ENCODE peak calls at places on chromosomes 5 and 9, in four cellular contexts. One of them, this sample, is unnamed.

GRCh38 chr9:93132287-93132927 is 1.6 kb downstream of the NINJ1 start:
- DNase-seq in K562: no peak
- DNase-seq in H1: no peak
- DNase-seq in GM12878: no peak
- DNase-seq in this sample: no peak

GRCh38 chr5:66821626-66822429 is 225.6 kb downstream of the MAST4 start:
- DNase-seq in K562: no peak
- DNase-seq in H1: no peak
- DNase-seq in GM12878: no peak
- DNase-seq in this sample: no peak

GRCh38 chr9:97900103-97900737 is 22.1 kb downstream of the TRMO start:
- DNase-seq in K562: no peak
- DNase-seq in GM12878: no peak
- DNase-seq in H1: no peak
- DNase-seq in this sample: no peak

GRCh38 chr9:71624728-71625127 is 143.6 kb downstream of the CEMIP2 start:
- DNase-seq in GM12878: no peak
- DNase-seq in H1: no peak
- DNase-seq in K562: no peak
- DNase-seq in this sample: no peak

GRCh38 chr5:152288917-152289595 is 116.0 kb downstream of the NMUR2 start:
- DNase-seq in GM12878: no peak
- DNase-seq in H1: no peak
- DNase-seq in K562: no peak
- DNase-seq in this sample: no peak

GRCh38 chr5:82821978-82822927 is 254.9 kb downstream of the TMEM167A start:
- DNase-seq in GM12878: no peak
- DNase-seq in K562: no peak
- DNase-seq in H1: no peak
- DNase-seq in this sample: no peak

GRCh38 chr9:93096811-93097382 is 880 bp downstream of the CARD19 start:
- DNase-seq in H1: no peak
- DNase-seq in GM12878: no peak
- DNase-seq in K562: no peak
- DNase-seq in this sample: no peak

GRCh38 chr5:151200913-151201445 is 22.9 kb downstream of the CCDC69 start:
- DNase-seq in K562: no peak
- DNase-seq in GM12878: no peak
- DNase-seq in H1: no peak
- DNase-seq in this sample: no peak

GRCh38 chr5:14685757-14686156 is 21.2 kb downstream of the OTULIN start:
- DNase-seq in GM12878: peak
- DNase-seq in H1: no peak
- DNase-seq in K562: peak
- DNase-seq in this sample: peak

GRCh38 chr5:110757118-110757729 is 18.4 kb downstream of the SLC25A46 start:
- DNase-seq in GM12878: no peak
- DNase-seq in H1: no peak
- DNase-seq in K562: peak
- DNase-seq in this sample: peak

GRCh38 chr9:138052322-138052615 is 174.7 kb downstream of the CACNA1B start:
- DNase-seq in H1: peak
- DNase-seq in K562: no peak
- DNase-seq in GM12878: no peak
- DNase-seq in this sample: no peak

GRCh38 chr5:33074548-33074947 is 363.4 kb downstream of the NPR3 start:
- DNase-seq in GM12878: no peak
- DNase-seq in H1: no peak
- DNase-seq in K562: no peak
- DNase-seq in this sample: no peak

GRCh38 chr5:66546541-66546940 is 49.7 kb upstream of the MAST4 start:
- DNase-seq in GM12878: no peak
- DNase-seq in H1: no peak
- DNase-seq in K562: no peak
- DNase-seq in this sample: no peak

GRCh38 chr9:34958411-34958982 is 412 bp downstream of the PHF24 start:
- DNase-seq in K562: no peak
- DNase-seq in GM12878: no peak
- DNase-seq in H1: no peak
- DNase-seq in this sample: no peak

GRCh38 chr9:6197330-6197729 is 18.3 kb upstream of the IL33 start:
- DNase-seq in K562: peak
- DNase-seq in GM12878: no peak
- DNase-seq in H1: no peak
- DNase-seq in this sample: peak

GRCh38 chr5:74441616-74442015 is 198.9 kb downstream of the ENC1 start:
- DNase-seq in H1: no peak
- DNase-seq in GM12878: no peak
- DNase-seq in K562: no peak
- DNase-seq in this sample: no peak

GRCh38 chr5:36363101-36363500 is 61.4 kb upstream of the RANBP3L start:
- DNase-seq in GM12878: no peak
- DNase-seq in K562: no peak
- DNase-seq in H1: no peak
- DNase-seq in this sample: no peak

GRCh38 chr9:98924971-98925820 is 18.5 kb upstream of the COL15A1 start:
- DNase-seq in K562: no peak
- DNase-seq in GM12878: no peak
- DNase-seq in H1: no peak
- DNase-seq in this sample: no peak

GRCh38 chr9:91768507-91768906 is 181.5 kb downstream of the ROR2 start:
- DNase-seq in K562: no peak
- DNase-seq in H1: no peak
- DNase-seq in GM12878: no peak
- DNase-seq in this sample: no peak

GRCh38 chr5:176169393-176170063 is 68.7 kb upstream of the SIMC1 start:
- DNase-seq in H1: no peak
- DNase-seq in K562: peak
- DNase-seq in GM12878: no peak
- DNase-seq in this sample: no peak

GRCh38 chr5:71695069-71695468 is 24.0 kb upstream of the CARTPT start:
- DNase-seq in K562: no peak
- DNase-seq in GM12878: no peak
- DNase-seq in H1: no peak
- DNase-seq in this sample: no peak
- TF ChIP-seq EGR1 in K562: no peak
- TF ChIP-seq EGR1 in GM12878: no peak
- TF ChIP-seq EGR1 in H1: no peak
- TF ChIP-seq EGR1 in this sample: no peak

GRCh38 chr9:129352157-129352870 is 174.3 kb upstream of the IER5L start:
- DNase-seq in GM12878: no peak
- DNase-seq in H1: peak
- DNase-seq in K562: peak
- DNase-seq in this sample: no peak

GRCh38 chr9:129351058-129351641 is 173.1 kb upstream of the IER5L start:
- DNase-seq in K562: peak
- DNase-seq in H1: peak
- DNase-seq in GM12878: no peak
- DNase-seq in this sample: no peak

GRCh38 chr9:129353697-129354336 is 175.8 kb upstream of the IER5L start:
- DNase-seq in K562: no peak
- DNase-seq in H1: no peak
- DNase-seq in GM12878: no peak
- DNase-seq in this sample: no peak

GRCh38 chr9:129350143-129350935 is 172.3 kb upstream of the IER5L start:
- DNase-seq in H1: no peak
- DNase-seq in K562: no peak
- DNase-seq in GM12878: no peak
- DNase-seq in this sample: no peak

DNA sequence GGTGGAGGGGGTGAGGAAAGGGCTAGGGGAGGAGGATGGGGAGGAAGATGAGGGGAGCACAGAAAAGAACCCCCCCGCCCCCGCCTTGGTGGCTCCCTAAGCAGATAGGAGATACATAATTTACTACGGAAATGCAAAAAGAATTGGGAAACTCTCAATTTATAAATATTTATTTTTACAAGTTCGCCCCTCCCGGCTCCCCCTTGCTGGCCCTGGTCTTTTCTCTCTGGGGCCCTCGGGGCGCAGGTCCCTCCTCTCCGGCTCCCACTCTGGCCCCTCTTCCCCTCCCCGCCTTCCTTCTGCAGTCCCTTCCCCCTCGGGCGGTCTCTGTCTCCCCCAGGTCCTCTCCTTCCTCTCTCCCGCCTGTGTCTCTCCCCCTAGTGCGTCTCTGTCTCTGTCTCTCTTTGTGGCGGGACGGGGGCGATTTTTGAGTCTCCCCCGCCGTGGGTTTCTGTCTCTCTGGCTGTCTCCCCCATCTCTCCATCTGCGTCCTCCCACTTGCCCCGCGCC is 173.6 kb upstream of the IER5L start:
- DNase-seq in K562: no peak
- DNase-seq in H1: no peak
- DNase-seq in GM12878: no peak
- DNase-seq in this sample: no peak
- TF ChIP-seq ZNF274 in K562: no peak
- TF ChIP-seq ZNF274 in H1: no peak
- TF ChIP-seq ZNF274 in GM12878: no peak
- TF ChIP-seq ZNF274 in this sample: no peak

GRCh38 chr5:132971483-132972435 is 8.3 kb upstream of the AFF4 start:
- DNase-seq in K562: peak
- DNase-seq in H1: no peak
- DNase-seq in GM12878: no peak
- DNase-seq in this sample: no peak
- TF ChIP-seq EGR1 in K562: peak
- TF ChIP-seq EGR1 in H1: no peak
- TF ChIP-seq EGR1 in GM12878: no peak
- TF ChIP-seq EGR1 in this sample: no peak

DNA sequence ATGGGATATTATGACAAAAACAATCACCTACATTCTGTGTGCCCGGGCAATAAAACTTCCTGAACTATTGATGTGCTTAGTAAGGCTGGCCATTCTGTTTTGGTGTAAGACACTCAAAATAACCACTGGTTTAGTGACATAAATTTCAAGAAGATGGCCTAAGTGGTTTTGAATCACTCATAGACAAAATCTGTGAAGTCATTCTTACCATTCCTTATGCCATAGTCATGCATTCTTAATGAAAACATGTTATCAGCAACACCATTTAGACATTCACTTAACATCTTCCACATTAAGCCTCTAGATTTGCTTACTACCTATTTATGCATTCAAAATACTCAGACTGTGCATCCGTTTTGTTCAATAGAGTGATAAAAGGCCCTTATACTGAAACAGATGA is 848.7 kb upstream of the DMAC1 start:
- DNase-seq in GM12878: no peak
- DNase-seq in H1: no peak
- DNase-seq in K562: no peak
- DNase-seq in this sample: no peak
- TF ChIP-seq ZNF274 in GM12878: no peak
- TF ChIP-seq ZNF274 in H1: no peak
- TF ChIP-seq ZNF274 in K562: no peak
- TF ChIP-seq ZNF274 in this sample: no peak

DNA sequence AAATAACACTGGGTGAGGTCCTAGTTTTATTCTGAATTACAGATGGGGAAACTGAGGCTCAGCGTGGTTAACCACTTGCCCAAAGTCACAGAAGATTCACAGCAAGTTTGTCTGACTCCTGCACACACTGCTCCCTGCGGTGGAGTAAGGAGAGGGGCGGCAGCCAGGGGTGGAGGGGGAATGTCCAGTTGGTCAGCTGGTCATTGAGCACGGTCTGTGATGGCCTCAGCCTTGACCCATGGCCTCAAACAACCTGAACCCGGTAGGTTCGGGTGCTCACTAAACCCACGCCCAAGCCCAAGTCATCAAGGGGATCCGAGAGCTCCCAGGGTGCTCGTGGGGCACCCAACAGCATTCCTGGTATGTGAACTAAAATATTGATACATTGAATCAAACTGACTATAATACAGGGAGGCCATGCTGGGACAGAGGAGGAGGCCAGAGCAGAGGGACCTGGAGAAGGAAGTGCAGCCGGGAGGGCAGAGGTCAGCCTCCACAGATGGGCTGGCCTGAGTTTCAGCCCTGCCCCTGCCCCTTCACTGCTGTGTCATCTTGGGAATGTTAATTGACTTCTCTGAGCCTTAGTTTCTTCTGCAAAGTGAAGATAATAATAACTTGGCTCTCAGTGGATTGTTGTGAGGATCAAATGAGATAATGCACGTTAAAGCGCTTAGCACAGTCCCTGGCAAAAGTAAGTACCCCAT is 3.6 kb upstream of the IL17B start:
- DNase-seq in K562: no peak
- DNase-seq in H1: no peak
- DNase-seq in GM12878: no peak
- DNase-seq in this sample: no peak
- TF ChIP-seq EGR1 in K562: no peak
- TF ChIP-seq EGR1 in H1: no peak
- TF ChIP-seq EGR1 in GM12878: no peak
- TF ChIP-seq EGR1 in this sample: no peak

GRCh38 chr9:21970800-21971620 is 23.2 kb downstream of the CDKN2A start:
- DNase-seq in GM12878: no peak
- DNase-seq in H1: peak
- DNase-seq in K562: no peak
- DNase-seq in this sample: no peak

GRCh38 chr9:21968331-21969010 is 25.7 kb downstream of the CDKN2A start:
- DNase-seq in H1: peak
- DNase-seq in K562: no peak
- DNase-seq in GM12878: no peak
- DNase-seq in this sample: no peak

GRCh38 chr9:21967707-21968106 is 26.5 kb downstream of the CDKN2A start:
- DNase-seq in H1: no peak
- DNase-seq in K562: no peak
- DNase-seq in GM12878: no peak
- DNase-seq in this sample: no peak

GRCh38 chr9:21970001-21970799 is 24.0 kb downstream of the CDKN2A start:
- DNase-seq in GM12878: no peak
- DNase-seq in H1: peak
- DNase-seq in K562: no peak
- DNase-seq in this sample: no peak

DNA sequence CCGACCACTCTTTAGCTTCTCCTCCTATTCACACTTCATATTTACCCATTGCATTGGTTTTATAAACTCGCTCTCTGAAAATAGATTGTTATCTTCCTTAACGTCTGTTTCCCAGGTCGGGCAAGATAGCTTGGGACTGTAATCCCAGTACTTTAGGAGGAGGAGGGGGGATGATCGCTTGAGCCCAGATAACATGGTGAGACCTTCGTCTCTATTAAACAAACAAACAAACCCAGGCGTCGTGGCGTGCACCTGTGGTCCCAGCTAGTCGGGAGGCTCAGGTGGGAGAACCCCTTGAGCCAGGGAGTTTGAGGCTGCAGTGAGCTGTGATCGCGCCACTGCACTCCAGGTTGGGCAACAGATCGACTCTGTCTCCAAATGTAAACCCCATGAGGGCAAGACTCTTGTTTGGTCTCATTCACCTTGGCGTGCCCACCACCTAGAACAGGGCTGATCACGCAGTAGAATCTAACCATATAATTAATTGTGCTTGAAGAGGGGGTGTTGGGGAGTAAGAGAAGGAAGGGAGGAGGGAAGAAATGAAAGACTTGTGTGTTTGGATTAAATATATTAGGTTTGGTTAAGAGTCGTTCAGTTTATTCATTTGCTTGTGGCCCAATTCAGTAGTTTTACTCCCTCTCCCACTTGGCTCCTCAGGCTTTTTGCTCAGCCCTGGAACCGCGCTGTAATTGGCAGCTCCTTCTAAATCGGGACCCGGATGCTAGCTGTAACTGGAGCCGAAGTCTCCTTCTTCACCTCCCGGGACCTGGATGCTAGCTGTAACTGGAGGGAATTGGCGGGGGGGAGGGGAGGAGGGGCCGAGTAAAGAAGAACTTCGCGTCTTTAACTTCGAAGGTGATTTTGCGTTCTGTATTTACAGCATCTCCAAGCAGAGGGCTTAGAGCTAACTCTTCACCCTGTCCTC is 24.9 kb downstream of the CDKN2A start:
- DNase-seq in GM12878: no peak
- DNase-seq in K562: no peak
- DNase-seq in H1: no peak
- DNase-seq in this sample: no peak
- TF ChIP-seq ZNF274 in GM12878: no peak
- TF ChIP-seq ZNF274 in K562: no peak
- TF ChIP-seq ZNF274 in H1: no peak
- TF ChIP-seq ZNF274 in this sample: no peak